ENCODE peak calls at places on chromosomes 5 and 9, in eight cellular contexts. R is transverse colon, E is pancreas, U is tibial nerve, X is B cell, V is testis, K is mucosa of descending colon, J is uterus. O is an unnamed sample.

GRCh38 chr9:15697459-15697858 is 144.6 kb downstream of the CCDC171 start:
- DNase-seq in R (no peak), E (no peak), U (no peak), X (no peak), V (no peak), K (no peak), J (no peak), O (peak; percentile 21)

GRCh38 chr9:113205449-113206247 is 15.4 kb downstream of the FKBP15 start:
- DNase-seq in R (no peak), E (no peak), U (no peak), X (no peak), V (no peak), K (no peak), J (no peak), O (no peak)

GRCh38 chr9:88322906-88323566 is 65.2 kb upstream of the SPIN1 start:
- DNase-seq in R (peak; percentile 26), E (no peak), U (no peak), X (no peak), V (no peak), K (no peak), J (no peak), O (peak; percentile 74)

GRCh38 chr9:117771162-117771561 is 67.0 kb downstream of the TLR4 start:
- DNase-seq in R (no peak), E (no peak), U (no peak), X (no peak), V (no peak), K (no peak), J (no peak), O (no peak)

GRCh38 chr5:150487199-150488061 is 20.5 kb upstream of the NDST1 start:
- DNase-seq in R (peak; percentile 46), E (no peak), U (peak; percentile 53), X (peak; percentile 69), V (peak; percentile 67), K (no peak), J (no peak), O (no peak)

GRCh38 chr5:145800181-145800580 is 35.0 kb downstream of the PRELID2 start:
- DNase-seq in R (no peak), E (no peak), U (no peak), X (no peak), V (no peak), K (no peak), J (no peak), O (no peak)

GRCh38 chr5:6328173-6328572 is 50.2 kb downstream of the MED10 start:
- DNase-seq in R (no peak), E (no peak), U (no peak), X (no peak), V (peak; percentile 49), K (no peak), J (no peak), O (peak; percentile 36)

GRCh38 chr9:113548221-113549041 is 84.9 kb downstream of the RGS3 start:
- DNase-seq in R (peak; percentile 61), E (no peak), U (no peak), X (no peak), V (peak; percentile 79), K (peak; percentile 73), J (no peak), O (peak; percentile 64)

GRCh38 chr5:169201597-169201996 is 99.3 kb downstream of the SLIT3 start:
- DNase-seq in R (no peak), E (no peak), U (no peak), X (no peak), V (no peak), K (no peak), J (no peak), O (no peak)

GRCh38 chr5:180296778-180297177 is 4.9 kb upstream of the MAPK9 start:
- DNase-seq in R (no peak), E (no peak), U (no peak), X (no peak), V (no peak), K (no peak), J (no peak), O (no peak)

GRCh38 chr9:136121801-136122200 is 3.1 kb upstream of the TMEM250 start:
- DNase-seq in R (no peak), E (no peak), U (no peak), X (no peak), V (no peak), K (no peak), J (no peak), O (no peak)

GRCh38 chr5:53109041-53109435 is 519 bp downstream of the MOCS2 start:
- DNase-seq in R (no peak), E (no peak), U (no peak), X (no peak), V (peak; percentile 25), K (no peak), J (no peak), O (no peak)

GRCh38 chr5:163350083-163350482 is 87.3 kb upstream of the CCNG1 start:
- DNase-seq in R (no peak), E (no peak), U (no peak), X (no peak), V (no peak), K (no peak), J (no peak), O (no peak)

DNA sequence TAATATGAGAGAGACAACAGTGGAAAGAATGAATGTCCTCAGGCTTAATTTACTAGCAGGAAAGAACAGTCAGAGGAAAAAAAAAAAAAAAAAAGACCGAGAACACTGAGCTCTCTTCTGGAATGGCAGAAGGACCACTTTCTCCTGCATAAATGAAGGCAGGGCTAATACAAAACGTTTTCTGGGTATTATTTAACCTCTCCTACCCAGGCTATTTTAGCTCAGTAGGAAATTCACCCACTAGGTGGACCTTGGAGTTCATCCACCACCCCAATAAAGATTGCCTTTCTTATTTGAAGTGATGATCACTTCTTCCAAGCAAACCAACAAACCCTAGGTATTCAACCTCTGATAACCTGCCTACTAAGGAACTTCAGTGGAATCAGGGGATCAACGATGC is 3.7 kb downstream of the GLIS3 start:
- DNase-seq in R (no peak), E (no peak), U (no peak), X (no peak), V (no peak), K (no peak), J (no peak), O (no peak)
- TF ChIP-seq CTCF in R (no peak), E (no peak), U (no peak), X (no peak), V (no peak), K (no peak), J (no peak), O (no peak)

GRCh38 chr9:94553029-94553938 is 1.6 kb upstream of the PCAT7 start:
- DNase-seq in R (peak; percentile 77), E (peak; percentile 23), U (no peak), X (no peak), V (peak; percentile 29), K (peak; percentile 65), J (no peak), O (no peak)
- TF ChIP-seq CTCF in R (no peak), E (no peak), U (no peak), X (no peak), V (no peak), K (no peak), J (no peak), O (no peak)

DNA sequence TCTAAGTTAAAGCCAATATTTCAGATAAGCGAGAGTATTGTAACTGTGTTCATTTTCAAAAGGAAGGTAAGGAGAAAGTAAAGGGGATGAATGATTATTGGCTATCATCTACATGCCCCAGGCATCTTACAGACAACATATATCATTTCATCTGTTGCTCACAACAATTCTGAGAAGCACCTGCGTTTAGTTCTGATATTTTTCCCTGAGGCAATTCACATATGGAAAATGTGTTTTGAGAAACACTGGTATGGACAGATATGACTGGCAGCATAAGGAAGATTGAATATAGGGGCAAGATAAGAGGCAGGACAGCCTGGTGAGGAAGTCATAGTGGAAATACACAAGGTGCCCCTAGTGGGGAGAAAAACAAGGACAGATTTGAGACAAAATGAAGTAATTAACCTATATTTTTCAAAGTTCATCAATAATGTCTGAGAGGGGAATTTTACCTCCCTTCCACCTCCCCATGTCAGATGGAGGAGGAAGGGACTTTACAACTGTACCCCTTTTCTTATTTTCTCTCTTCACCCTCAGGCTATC is 87.7 kb upstream of the TRIM32 start:
- DNase-seq in R (no peak), E (no peak), U (no peak), X (no peak), V (no peak), K (no peak), J (no peak), O (no peak)
- TF ChIP-seq CTCF in R (no peak), E (no peak), U (no peak), X (no peak), V (no peak), K (no peak), J (no peak), O (no peak)

GRCh38 chr5:126848253-126848652 is 71.3 kb downstream of the LMNB1 start:
- DNase-seq in R (no peak), E (no peak), U (no peak), X (no peak), V (no peak), K (no peak), J (no peak), O (no peak)

GRCh38 chr5:126847318-126848221 is 70.6 kb downstream of the LMNB1 start:
- DNase-seq in R (no peak), E (no peak), U (peak; percentile 18), X (no peak), V (peak; percentile 46), K (no peak), J (no peak), O (no peak)

GRCh38 chr5:126846756-126847155 is 69.8 kb downstream of the LMNB1 start:
- DNase-seq in R (no peak), E (no peak), U (no peak), X (no peak), V (no peak), K (no peak), J (no peak), O (no peak)

GRCh38 chr5:126849101-126849678 is 72.3 kb downstream of the LMNB1 start:
- DNase-seq in R (no peak), E (no peak), U (peak; percentile 40), X (no peak), V (peak; percentile 48), K (no peak), J (peak; percentile 56), O (no peak)

DNA sequence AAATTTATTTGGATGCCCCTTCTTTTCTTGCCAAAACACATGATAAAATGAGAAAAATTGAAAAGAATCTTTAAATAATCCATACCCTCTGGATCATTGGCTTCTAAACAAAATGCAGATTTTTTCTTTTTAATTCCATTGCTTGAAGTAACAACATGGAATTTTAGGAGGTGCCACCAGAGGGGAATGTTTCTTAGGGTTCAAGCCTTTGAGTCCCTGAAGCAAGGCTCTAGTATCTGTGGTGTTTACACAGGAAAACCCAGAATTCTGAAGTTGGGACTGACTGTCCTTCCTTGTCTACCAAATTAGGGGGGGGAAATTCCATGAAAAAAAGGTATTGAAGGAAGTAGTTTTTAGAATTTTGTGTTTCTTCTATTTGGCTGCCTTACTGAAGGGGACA is 69.4 kb downstream of the LMNB1 start:
- DNase-seq in R (no peak), E (no peak), U (no peak), X (no peak), V (no peak), K (no peak), J (no peak), O (no peak)
- TF ChIP-seq CTCF in R (no peak), E (no peak), U (no peak), X (no peak), V (no peak), K (no peak), J (no peak), O (no peak)

GRCh38 chr9:71218774-71219173 is 97.4 kb upstream of the TRPM3 start:
- DNase-seq in R (no peak), E (no peak), U (no peak), X (no peak), V (no peak), K (no peak), J (no peak), O (no peak)

GRCh38 chr9:71223953-71224538 is 102.6 kb upstream of the TRPM3 start:
- DNase-seq in R (no peak), E (no peak), U (no peak), X (no peak), V (no peak), K (no peak), J (no peak), O (no peak)
- TF ChIP-seq CTCF in R (no peak), E (no peak), U (no peak), X (no peak), V (no peak), K (no peak), J (no peak), O (no peak)